ENCODE peak calls at places on chromosomes 11 and 22, in ten cellular contexts. O is activated effector memory CD4-positive, alpha-beta T cell treated with anti-CD3 and anti-CD28 coated beads, Interleukin-2, amount 50 U/mL, for 16 hours; D is ascending aorta; Y is activated naive CD4-positive, alpha-beta T cell; Q is sciatic nerve; R is CD4-positive, alpha-beta T cell; A is fibroblast of pulmonary artery; X is stimulated activated CD4-positive, alpha-beta T cell treated with anti-CD3 and anti-CD28 coated beads, Interleukin-1b, Interleukin-23, amount 100 ng/mL, for 1 hour; I is GM23248; K is Caki2. P is an unnamed sample.

GRCh38 chr11:17459211-17459610 is 17.4 kb downstream of the ABCC8 start:
- DNase-seq in Y (no peak), I (no peak), X (no peak), Q (no peak), D (no peak), A (no peak), O (no peak), R (no peak), K (no peak), P (peak; percentile 24)

GRCh38 chr22:42533638-42533977 is 14.0 kb upstream of the RRP7A start:
- DNase-seq in O (no peak), I (no peak), A (no peak), Q (no peak), R (no peak), X (no peak), Y (no peak), D (no peak), K (no peak), P (no peak)

GRCh38 chr11:77074205-77074604 is 7.4 kb downstream of the CAPN5 start:
- DNase-seq in O (no peak), K (no peak), Q (peak; percentile 58), D (no peak), R (no peak), A (no peak), I (no peak), X (no peak), Y (no peak), P (no peak)

GRCh38 chr22:17890245-17890671 is 116.0 kb upstream of the BID start:
- DNase-seq in R (no peak), X (no peak), O (no peak), A (no peak), Q (no peak), Y (no peak), D (no peak), K (peak; percentile 55), I (peak; percentile 13), P (no peak)

GRCh38 chr11:132874638-132875037 is 657.7 kb downstream of the OPCML start:
- DNase-seq in Y (no peak), O (no peak), K (peak; percentile 19), D (no peak), A (peak; percentile 11), X (no peak), Q (no peak), I (peak; percentile 79), R (no peak), P (no peak)

GRCh38 chr11:71214553-71215371 is 37.6 kb downstream of the SHANK2 start:
- DNase-seq in X (no peak), Q (peak; percentile 25), K (no peak), Y (no peak), R (no peak), O (no peak), A (no peak), D (no peak), I (no peak), P (no peak)

GRCh38 chr11:57513911-57514537 is 1.5 kb downstream of the SLC43A1 start:
- DNase-seq in R (no peak), O (peak; percentile 70), K (no peak), I (peak; percentile 67), A (peak; percentile 41), Y (no peak), D (no peak), Q (peak; percentile 66), X (no peak), P (peak; percentile 35)

GRCh38 chr11:57402188-57403066 is 12.0 kb upstream of the PRG2 start:
- DNase-seq in D (no peak), Q (no peak), X (no peak), I (peak; percentile 35), A (no peak), Y (no peak), K (no peak), R (no peak), O (no peak), P (no peak)

GRCh38 chr11:131811380-131811779 is 441.0 kb downstream of the NTM start:
- DNase-seq in Q (no peak), Y (no peak), K (no peak), R (no peak), A (no peak), D (no peak), X (no peak), I (no peak), O (no peak), P (no peak)

GRCh38 chr11:47534707-47535251 is 18.2 kb downstream of the CELF1 start:
- DNase-seq in X (no peak), A (no peak), K (no peak), R (no peak), I (no peak), D (no peak), O (no peak), Y (no peak), Q (no peak), P (no peak)

GRCh38 chr11:7143908-7144307 is 55.1 kb downstream of the RBMXL2 start:
- DNase-seq in Y (no peak), I (peak; percentile 42), R (no peak), Q (no peak), A (peak; percentile 38), K (peak; percentile 2), X (no peak), D (no peak), O (no peak), P (peak; percentile 22)

GRCh38 chr11:86064236-86064803 is 4.6 kb downstream of the PICALM start:
- DNase-seq in I (peak; percentile 72), Q (no peak), D (no peak), R (no peak), A (no peak), Y (no peak), O (no peak), X (no peak), K (no peak), P (peak; percentile 50)

GRCh38 chr22:19921544-19922081 is 20.0 kb upstream of the COMT start:
- DNase-seq in A (no peak), D (no peak), I (no peak), Q (no peak), K (no peak), Y (no peak), X (no peak), O (no peak), R (no peak), P (no peak)

GRCh38 chr11:86490582-86490981 is 115.9 kb downstream of the CCDC81 start:
- DNase-seq in O (no peak), K (no peak), R (no peak), D (no peak), Y (no peak), I (no peak), Q (no peak), A (peak; percentile 49), X (no peak), P (peak; percentile 30)

GRCh38 chr22:47281126-47282106 is 519.0 kb downstream of the TBC1D22A start:
- DNase-seq in Y (no peak), O (no peak), I (peak; percentile 60), R (no peak), A (peak; percentile 11), X (no peak), Q (no peak), D (no peak), K (peak; percentile 57), P (peak; percentile 41)

GRCh38 chr11:63560506-63561179 is 2.5 kb downstream of the PLAAT2 start:
- DNase-seq in A (no peak), X (no peak), O (no peak), I (no peak), K (no peak), R (peak; percentile 51), Q (no peak), Y (no peak), D (no peak), P (no peak)

GRCh38 chr22:27336151-27337090 is 465.1 kb downstream of the MN1 start:
- DNase-seq in A (no peak), Q (no peak), K (peak; percentile 47), R (no peak), O (no peak), X (no peak), Y (no peak), D (no peak), I (no peak), P (no peak)